ENCODE peak calls at places on chromosomes 2 and 18, in nine cellular contexts. C is ecto neural progenitor cell, Z is fibroblast of lung, O is mucosa of descending colon, W is brain pericyte, H is lower lobe of right lung, U is kidney tubule cell, M is fibroblast of the aortic adventitia, N is ovary. K is an unnamed sample.
A peak's percentile ranks its signal among the peaks of the same experiment; 100 is the strongest.

GRCh38 chr2:232386740-232387450 is 8.3 kb downstream of the ALPP start:
- DNase-seq in W (no peak), N (no peak), Z (no peak), C (no peak), M (no peak), H (no peak), U (peak; percentile 25), O (no peak), K (no peak)

GRCh38 chr2:5494212-5494611 is 198.0 kb upstream of the SOX11 start:
- DNase-seq in Z (no peak), M (no peak), N (no peak), O (no peak), H (no peak), W (no peak), C (no peak), U (no peak), K (no peak)

GRCh38 chr2:239819974-239820555 is 205.1 kb downstream of the NDUFA10 start:
- DNase-seq in O (no peak), N (peak; percentile 7), U (peak; percentile 27), H (no peak), W (no peak), M (peak; percentile 1), C (peak; percentile 40), Z (no peak), K (no peak)

GRCh38 chr2:207236156-207236935 is 70.6 kb upstream of the KLF7 start:
- DNase-seq in M (no peak), W (no peak), H (peak; percentile 57), C (no peak), N (no peak), U (no peak), Z (no peak), O (no peak), K (no peak)

GRCh38 chr2:232525796-232526195 is at the start of gene CHRND:
- DNase-seq in H (no peak), U (no peak), C (no peak), M (no peak), W (no peak), N (no peak), Z (no peak), O (peak; percentile 32), K (no peak)

GRCh38 chr2:233513953-233514655 is 52.5 kb downstream of the USP40 start:
- DNase-seq in Z (no peak), O (no peak), U (no peak), H (no peak), N (no peak), W (no peak), M (no peak), C (no peak), K (no peak)

GRCh38 chr18:28158083-28158581 is 18.8 kb downstream of the CDH2 start:
- DNase-seq in W (no peak), O (no peak), N (no peak), M (peak; percentile 89), C (no peak), U (no peak), Z (peak; percentile 70), H (no peak), K (peak; percentile 41)

GRCh38 chr18:4196358-4196757 is 258.7 kb downstream of the DLGAP1 start:
- DNase-seq in C (no peak), W (no peak), H (no peak), U (no peak), Z (no peak), M (no peak), N (no peak), O (no peak), K (no peak)

GRCh38 chr2:126448611-126449010 is 207.3 kb upstream of the GYPC start:
- DNase-seq in O (no peak), U (no peak), W (no peak), H (no peak), M (no peak), C (no peak), Z (no peak), N (no peak), K (no peak)

GRCh38 chr2:220783651-220784050 is 788.5 kb downstream of the EPHA4 start:
- DNase-seq in O (no peak), H (no peak), U (no peak), Z (no peak), N (no peak), C (no peak), W (no peak), M (no peak), K (no peak)

GRCh38 chr2:161658259-161658658 is 34.0 kb downstream of the SLC4A10 start:
- DNase-seq in U (no peak), Z (no peak), N (no peak), O (no peak), C (no peak), W (no peak), H (no peak), M (no peak), K (no peak)

GRCh38 chr18:62209046-62209445 is 22.0 kb downstream of the RELCH start:
- DNase-seq in U (no peak), O (no peak), W (no peak), Z (peak; percentile 11), N (no peak), H (no peak), M (peak; percentile 20), C (no peak), K (peak; percentile 2)

GRCh38 chr2:200308421-200309295 is 2.2 kb downstream of the SPATS2L start:
- DNase-seq in N (no peak), M (peak; percentile 53), U (peak; percentile 31), H (no peak), W (no peak), Z (peak; percentile 76), O (no peak), C (no peak), K (peak; percentile 51)

GRCh38 chr2:215654177-215654850 is 218.4 kb upstream of the FN1 start:
- DNase-seq in M (peak; percentile 93), W (peak; percentile 41), U (no peak), N (no peak), Z (peak; percentile 82), C (no peak), O (no peak), H (no peak), K (peak; percentile 89)

GRCh38 chr2:45172993-45173392 is 163.7 kb upstream of the SIX2 start:
- DNase-seq in Z (no peak), W (no peak), H (no peak), O (no peak), C (no peak), M (no peak), U (no peak), N (no peak), K (no peak)

GRCh38 chr2:84458436-84459027 is 548 bp downstream of the SUCLG1 start:
- DNase-seq in C (no peak), O (no peak), U (no peak), H (no peak), Z (peak; percentile 10), N (no peak), M (no peak), W (no peak), K (peak; percentile 36)

GRCh38 chr2:174247474-174248186 is 702 bp downstream of the OLA1 start:
- DNase-seq in W (no peak), U (peak; percentile 47), H (no peak), O (no peak), C (no peak), N (no peak), M (peak; percentile 26), Z (peak; percentile 25), K (no peak)

GRCh38 chr2:201254331-201254730 is 6.0 kb upstream of the CASP8 start:
- DNase-seq in Z (peak; percentile 68), C (no peak), O (no peak), U (peak; percentile 35), W (no peak), M (peak; percentile 88), H (peak; percentile 57), N (no peak), K (peak; percentile 59)

GRCh38 chr2:118834440-118834810 is 13.0 kb downstream of the EN1 start:
- DNase-seq in Z (no peak), U (no peak), W (no peak), H (no peak), C (peak; percentile 55), N (no peak), M (no peak), O (no peak), K (no peak)

GRCh38 chr2:40430741-40431599 is 20.9 kb downstream of the SLC8A1 start:
- DNase-seq in Z (no peak), U (peak; percentile 33), N (no peak), O (no peak), M (peak; percentile 47), W (no peak), C (no peak), H (no peak), K (peak; percentile 46)

GRCh38 chr2:69099541-69099940 is 86.6 kb downstream of the ANTXR1 start:
- DNase-seq in H (no peak), W (no peak), N (no peak), Z (no peak), O (no peak), U (peak; percentile 53), C (no peak), M (peak; percentile 40), K (peak; percentile 45)

GRCh38 chr2:96233880-96234316 is 25.3 kb upstream of the STARD7 start:
- DNase-seq in N (no peak), O (no peak), Z (no peak), C (no peak), W (no peak), H (no peak), U (no peak), M (no peak), K (no peak)

GRCh38 chr18:58386780-58387179 is 242.1 kb downstream of the ALPK2 start:
- DNase-seq in N (no peak), O (no peak), H (no peak), M (no peak), U (no peak), W (no peak), C (no peak), Z (no peak), K (no peak)

GRCh38 chr18:56878712-56879111 is 227.6 kb downstream of the WDR7 start:
- DNase-seq in Z (no peak), U (no peak), O (no peak), H (no peak), M (no peak), N (no peak), W (no peak), C (no peak), K (no peak)

GRCh38 chr2:24021122-24021998 is 11.5 kb downstream of the MFSD2B start:
- DNase-seq in C (no peak), N (no peak), U (peak; percentile 71), Z (no peak), M (no peak), O (no peak), H (no peak), W (no peak), K (no peak)

GRCh38 chr2:206457188-206457634 is 13.9 kb downstream of the ADAM23 start:
- DNase-seq in Z (no peak), O (no peak), H (no peak), C (no peak), N (no peak), U (peak; percentile 42), W (no peak), M (no peak), K (no peak)

GRCh38 chr2:47554311-47554905 is 151.5 kb downstream of the MSH2 start:
- DNase-seq in H (no peak), W (no peak), Z (no peak), C (no peak), M (no peak), U (peak; percentile 61), O (no peak), N (no peak), K (no peak)

GRCh38 chr2:142502402-142502801 is 371.6 kb upstream of the LRP1B start:
- DNase-seq in O (no peak), N (no peak), Z (no peak), U (no peak), W (no peak), H (no peak), M (no peak), C (no peak), K (no peak)

GRCh38 chr2:26840937-26841610 is 6.9 kb upstream of the DPYSL5 start:
- DNase-seq in U (peak; percentile 22), O (no peak), W (no peak), C (no peak), N (no peak), Z (no peak), M (no peak), H (no peak), K (no peak)

GRCh38 chr2:11872247-11872947 is 126.0 kb downstream of the LPIN1 start:
- DNase-seq in N (no peak), H (no peak), O (no peak), C (no peak), Z (no peak), W (no peak), M (peak; percentile 23), U (peak; percentile 23), K (no peak)

GRCh38 chr2:159129807-159130206 is 156.7 kb downstream of the WDSUB1 start:
- DNase-seq in C (no peak), Z (no peak), U (no peak), O (no peak), H (no peak), N (no peak), W (no peak), M (no peak), K (no peak)